ENCODE peak calls at places on chromosomes 11 and 22, in nine cellular contexts. P is left colon; X is ACHN; I is germinal center; R is NCI-H1092; Y is transverse colon; U is C1 segment of cervical spinal cord; H is HEK293T; A is activated T-cell treated with anti-CD3 and anti-CD28 coated beads, Interleukin-2, amount 50 U/mL, for 48 hours. F is an unnamed sample.

GRCh38 chr11:34394771-34395300 is 37.0 kb upstream of the ABTB2 start:
- DNase-seq in H (no peak), P (no peak), Y (no peak), R (no peak), U (no peak), X (no peak), I (no peak), A (no peak), F (no peak)

GRCh38 chr11:32101791-32102190 is 10.9 kb downstream of the RCN1 start:
- DNase-seq in U (no peak), H (no peak), P (no peak), I (no peak), A (no peak), Y (no peak), R (no peak), X (no peak), F (no peak)

GRCh38 chr11:12088531-12088930 is 21.9 kb upstream of the MICAL2 start:
- DNase-seq in P (no peak), X (no peak), I (no peak), R (no peak), H (no peak), A (no peak), U (no peak), Y (no peak), F (peak; percentile 60)

GRCh38 chr11:68810164-68810563 is 31.6 kb downstream of the CPT1A start:
- DNase-seq in P (peak; percentile 81), X (no peak), Y (peak; percentile 65), H (no peak), R (no peak), U (peak; percentile 8), A (no peak), I (no peak), F (no peak)

GRCh38 chr11:67105964-67106363 is 13.1 kb upstream of the KDM2A start:
- DNase-seq in X (no peak), R (no peak), U (no peak), I (no peak), Y (no peak), H (no peak), A (no peak), P (no peak), F (no peak)

GRCh38 chr11:57311109-57311936 is 13.4 kb downstream of the TNKS1BP1 start:
- DNase-seq in X (peak; percentile 91), R (no peak), A (peak; percentile 79), I (peak; percentile 65), P (peak; percentile 90), Y (peak; percentile 92), H (peak; percentile 31), U (peak; percentile 74), F (peak; percentile 98)

GRCh38 chr11:72358461-72359405 is 75.6 kb downstream of the CLPB start:
- DNase-seq in P (no peak), U (no peak), R (no peak), X (no peak), I (no peak), A (no peak), H (no peak), Y (no peak), F (no peak)

GRCh38 chr22:42353883-42354727 is 78.1 kb downstream of the NFAM1 start:
- DNase-seq in H (no peak), X (no peak), U (no peak), P (no peak), R (peak; percentile 65), A (no peak), I (no peak), Y (no peak), F (no peak)